ENCODE peak calls at places on chromosomes 5 and 9, in ten cellular contexts. One of them, this sample, is unnamed.

GRCh38 chr5:80466669-80467485 is 21.0 kb upstream of the FAM151B start:
- DNase-seq in IMR-90: peak; percentile 61
- DNase-seq in esophagus squamous epithelium: no peak
- DNase-seq in heart left ventricle: no peak
- DNase-seq in body of pancreas: no peak
- DNase-seq in ovary: no peak
- DNase-seq in stomach: no peak
- DNase-seq in tibial nerve: no peak
- DNase-seq in HCT116: no peak
- DNase-seq in breast epithelium: no peak
- DNase-seq in this sample: no peak

GRCh38 chr5:170338933-170339779 is 41.6 kb upstream of the LCP2 start:
- DNase-seq in IMR-90: no peak
- DNase-seq in esophagus squamous epithelium: no peak
- DNase-seq in heart left ventricle: no peak
- DNase-seq in body of pancreas: no peak
- DNase-seq in ovary: no peak
- DNase-seq in stomach: peak; percentile 43
- DNase-seq in tibial nerve: no peak
- DNase-seq in HCT116: peak; percentile 13
- DNase-seq in breast epithelium: no peak
- DNase-seq in this sample: no peak

GRCh38 chr9:19028835-19029451 is 4.1 kb downstream of the SAXO1 start:
- DNase-seq in IMR-90: peak; percentile 75
- DNase-seq in esophagus squamous epithelium: no peak
- DNase-seq in heart left ventricle: no peak
- DNase-seq in body of pancreas: peak; percentile 33
- DNase-seq in ovary: no peak
- DNase-seq in stomach: peak; percentile 41
- DNase-seq in tibial nerve: no peak
- DNase-seq in HCT116: peak; percentile 52
- DNase-seq in breast epithelium: no peak
- DNase-seq in this sample: no peak

GRCh38 chr5:53419247-53419646 is 61.2 kb upstream of the FST start:
- DNase-seq in IMR-90: peak; percentile 93
- DNase-seq in esophagus squamous epithelium: no peak
- DNase-seq in heart left ventricle: no peak
- DNase-seq in body of pancreas: no peak
- DNase-seq in ovary: no peak
- DNase-seq in stomach: no peak
- DNase-seq in tibial nerve: no peak
- DNase-seq in HCT116: no peak
- DNase-seq in breast epithelium: no peak
- DNase-seq in this sample: no peak

GRCh38 chr5:174205939-174206338 is 160.4 kb downstream of the NSG2 start:
- DNase-seq in IMR-90: no peak
- DNase-seq in esophagus squamous epithelium: no peak
- DNase-seq in heart left ventricle: no peak
- DNase-seq in body of pancreas: no peak
- DNase-seq in ovary: no peak
- DNase-seq in stomach: no peak
- DNase-seq in tibial nerve: no peak
- DNase-seq in HCT116: no peak
- DNase-seq in breast epithelium: no peak
- DNase-seq in this sample: no peak

GRCh38 chr9:137317021-137317978 is 15.2 kb upstream of the NRARP start:
- DNase-seq in IMR-90: no peak
- DNase-seq in esophagus squamous epithelium: no peak
- DNase-seq in heart left ventricle: no peak
- DNase-seq in body of pancreas: no peak
- DNase-seq in ovary: no peak
- DNase-seq in stomach: peak; percentile 19
- DNase-seq in tibial nerve: no peak
- DNase-seq in HCT116: no peak
- DNase-seq in breast epithelium: no peak
- DNase-seq in this sample: no peak

GRCh38 chr5:76960004-76960625 is 7.3 kb downstream of the CRHBP start:
- DNase-seq in IMR-90: no peak
- DNase-seq in esophagus squamous epithelium: no peak
- DNase-seq in heart left ventricle: no peak
- DNase-seq in body of pancreas: no peak
- DNase-seq in ovary: no peak
- DNase-seq in stomach: no peak
- DNase-seq in tibial nerve: no peak
- DNase-seq in HCT116: no peak
- DNase-seq in breast epithelium: no peak
- DNase-seq in this sample: no peak

GRCh38 chr5:137994556-137994955 is 38.3 kb downstream of the FAM13B start:
- DNase-seq in IMR-90: no peak
- DNase-seq in esophagus squamous epithelium: no peak
- DNase-seq in heart left ventricle: no peak
- DNase-seq in body of pancreas: no peak
- DNase-seq in ovary: no peak
- DNase-seq in stomach: no peak
- DNase-seq in tibial nerve: no peak
- DNase-seq in HCT116: no peak
- DNase-seq in breast epithelium: no peak
- DNase-seq in this sample: no peak

GRCh38 chr9:96085536-96086143 is 210.1 kb downstream of the ERCC6L2 start:
- DNase-seq in IMR-90: no peak
- DNase-seq in esophagus squamous epithelium: no peak
- DNase-seq in heart left ventricle: no peak
- DNase-seq in body of pancreas: no peak
- DNase-seq in ovary: no peak
- DNase-seq in stomach: no peak
- DNase-seq in tibial nerve: no peak
- DNase-seq in HCT116: no peak
- DNase-seq in breast epithelium: no peak
- DNase-seq in this sample: no peak

GRCh38 chr5:60677831-60678664 is 21.9 kb downstream of the DEPDC1B start:
- DNase-seq in IMR-90: peak; percentile 58
- DNase-seq in esophagus squamous epithelium: no peak
- DNase-seq in heart left ventricle: no peak
- DNase-seq in body of pancreas: no peak
- DNase-seq in ovary: no peak
- DNase-seq in stomach: peak; percentile 37
- DNase-seq in tibial nerve: no peak
- DNase-seq in HCT116: no peak
- DNase-seq in breast epithelium: no peak
- DNase-seq in this sample: no peak

GRCh38 chr9:31188496-31188895 is 1195.9 kb upstream of the ACO1 start:
- DNase-seq in IMR-90: no peak
- DNase-seq in esophagus squamous epithelium: no peak
- DNase-seq in heart left ventricle: no peak
- DNase-seq in body of pancreas: no peak
- DNase-seq in ovary: no peak
- DNase-seq in stomach: no peak
- DNase-seq in tibial nerve: no peak
- DNase-seq in HCT116: no peak
- DNase-seq in breast epithelium: no peak
- DNase-seq in this sample: no peak

GRCh38 chr9:89377411-89377810 is 59.1 kb downstream of the SECISBP2 start:
- DNase-seq in IMR-90: no peak
- DNase-seq in esophagus squamous epithelium: no peak
- DNase-seq in heart left ventricle: no peak
- DNase-seq in body of pancreas: no peak
- DNase-seq in ovary: no peak
- DNase-seq in stomach: no peak
- DNase-seq in tibial nerve: no peak
- DNase-seq in HCT116: no peak
- DNase-seq in breast epithelium: no peak
- DNase-seq in this sample: no peak

GRCh38 chr5:10452768-10453331 is 11.2 kb downstream of the ROPN1L start:
- DNase-seq in IMR-90: peak; percentile 95
- DNase-seq in esophagus squamous epithelium: no peak
- DNase-seq in heart left ventricle: no peak
- DNase-seq in body of pancreas: no peak
- DNase-seq in ovary: no peak
- DNase-seq in stomach: no peak
- DNase-seq in tibial nerve: no peak
- DNase-seq in HCT116: peak; percentile 70
- DNase-seq in breast epithelium: no peak
- DNase-seq in this sample: no peak

GRCh38 chr5:154899107-154899816 is 38.7 kb downstream of the GEMIN5 start:
- DNase-seq in IMR-90: no peak
- DNase-seq in esophagus squamous epithelium: no peak
- DNase-seq in heart left ventricle: no peak
- DNase-seq in body of pancreas: no peak
- DNase-seq in ovary: no peak
- DNase-seq in stomach: no peak
- DNase-seq in tibial nerve: no peak
- DNase-seq in HCT116: no peak
- DNase-seq in breast epithelium: no peak
- DNase-seq in this sample: no peak

GRCh38 chr5:86570427-86571083 is 47.2 kb upstream of the COX7C start:
- DNase-seq in IMR-90: no peak
- DNase-seq in esophagus squamous epithelium: no peak
- DNase-seq in heart left ventricle: no peak
- DNase-seq in body of pancreas: no peak
- DNase-seq in ovary: no peak
- DNase-seq in stomach: no peak
- DNase-seq in tibial nerve: no peak
- DNase-seq in HCT116: no peak
- DNase-seq in breast epithelium: no peak
- DNase-seq in this sample: no peak

GRCh38 chr5:172872997-172873491 is 39.0 kb downstream of the ERGIC1 start:
- DNase-seq in IMR-90: peak; percentile 64
- DNase-seq in esophagus squamous epithelium: no peak
- DNase-seq in heart left ventricle: peak; percentile 88
- DNase-seq in body of pancreas: peak; percentile 50
- DNase-seq in ovary: peak; percentile 98
- DNase-seq in stomach: no peak
- DNase-seq in tibial nerve: no peak
- DNase-seq in HCT116: no peak
- DNase-seq in breast epithelium: peak; percentile 66
- DNase-seq in this sample: no peak
- H3K27ac ChIP-seq in IMR-90: peak overlapping the region; percentile 86
- H3K27ac ChIP-seq in esophagus squamous epithelium: peak overlapping the region; percentile 94
- H3K27ac ChIP-seq in heart left ventricle: peak overlapping the region; percentile 96
- H3K27ac ChIP-seq in body of pancreas: peak overlapping the region; percentile 40
- H3K27ac ChIP-seq in ovary: peak overlapping the region; percentile 76
- H3K27ac ChIP-seq in stomach: peak overlapping the region; percentile 98
- H3K27ac ChIP-seq in tibial nerve: peak overlapping the region; percentile 94
- H3K27ac ChIP-seq in HCT116: no peak overlapping the region
- H3K27ac ChIP-seq in breast epithelium: peak overlapping the region; percentile 93
- H3K27ac ChIP-seq in this sample: peak overlapping the region; percentile 97

GRCh38 chr9:120928720-120929389 is 2.3 kb upstream of the TRAF1 start:
- DNase-seq in IMR-90: no peak
- DNase-seq in esophagus squamous epithelium: peak; percentile 14
- DNase-seq in heart left ventricle: peak; percentile 92
- DNase-seq in body of pancreas: peak; percentile 81
- DNase-seq in ovary: peak; percentile 79
- DNase-seq in stomach: peak; percentile 83
- DNase-seq in tibial nerve: peak; percentile 59
- DNase-seq in HCT116: no peak
- DNase-seq in breast epithelium: peak; percentile 53
- DNase-seq in this sample: no peak
- TF ChIP-seq POLR2A in IMR-90: no peak
- TF ChIP-seq POLR2A in esophagus squamous epithelium: no peak
- TF ChIP-seq POLR2A in heart left ventricle: peak; percentile 5
- TF ChIP-seq POLR2A in body of pancreas: peak; percentile 87
- TF ChIP-seq POLR2A in ovary: peak; percentile 34
- TF ChIP-seq POLR2A in stomach: no peak
- TF ChIP-seq POLR2A in tibial nerve: no peak
- TF ChIP-seq POLR2A in HCT116: no peak
- TF ChIP-seq POLR2A in breast epithelium: no peak
- TF ChIP-seq POLR2A in this sample: no peak

GRCh38 chr5:176716320-176716719 is 69.0 kb downstream of the TSPAN17 start:
- DNase-seq in IMR-90: peak; percentile 77
- DNase-seq in esophagus squamous epithelium: no peak
- DNase-seq in heart left ventricle: no peak
- DNase-seq in body of pancreas: no peak
- DNase-seq in ovary: no peak
- DNase-seq in stomach: no peak
- DNase-seq in tibial nerve: no peak
- DNase-seq in HCT116: peak; percentile 15
- DNase-seq in breast epithelium: no peak
- DNase-seq in this sample: no peak

GRCh38 chr5:176713409-176713808 is 66.1 kb downstream of the TSPAN17 start:
- DNase-seq in IMR-90: no peak
- DNase-seq in esophagus squamous epithelium: no peak
- DNase-seq in heart left ventricle: no peak
- DNase-seq in body of pancreas: no peak
- DNase-seq in ovary: no peak
- DNase-seq in stomach: no peak
- DNase-seq in tibial nerve: no peak
- DNase-seq in HCT116: no peak
- DNase-seq in breast epithelium: no peak
- DNase-seq in this sample: no peak

GRCh38 chr5:176714067-176714466 is 66.8 kb downstream of the TSPAN17 start:
- DNase-seq in IMR-90: no peak
- DNase-seq in esophagus squamous epithelium: no peak
- DNase-seq in heart left ventricle: no peak
- DNase-seq in body of pancreas: no peak
- DNase-seq in ovary: no peak
- DNase-seq in stomach: no peak
- DNase-seq in tibial nerve: no peak
- DNase-seq in HCT116: no peak
- DNase-seq in breast epithelium: no peak
- DNase-seq in this sample: no peak

GRCh38 chr5:176712546-176713297 is 65.4 kb downstream of the TSPAN17 start:
- DNase-seq in IMR-90: no peak
- DNase-seq in esophagus squamous epithelium: no peak
- DNase-seq in heart left ventricle: no peak
- DNase-seq in body of pancreas: no peak
- DNase-seq in ovary: no peak
- DNase-seq in stomach: no peak
- DNase-seq in tibial nerve: no peak
- DNase-seq in HCT116: no peak
- DNase-seq in breast epithelium: no peak
- DNase-seq in this sample: no peak

DNA sequence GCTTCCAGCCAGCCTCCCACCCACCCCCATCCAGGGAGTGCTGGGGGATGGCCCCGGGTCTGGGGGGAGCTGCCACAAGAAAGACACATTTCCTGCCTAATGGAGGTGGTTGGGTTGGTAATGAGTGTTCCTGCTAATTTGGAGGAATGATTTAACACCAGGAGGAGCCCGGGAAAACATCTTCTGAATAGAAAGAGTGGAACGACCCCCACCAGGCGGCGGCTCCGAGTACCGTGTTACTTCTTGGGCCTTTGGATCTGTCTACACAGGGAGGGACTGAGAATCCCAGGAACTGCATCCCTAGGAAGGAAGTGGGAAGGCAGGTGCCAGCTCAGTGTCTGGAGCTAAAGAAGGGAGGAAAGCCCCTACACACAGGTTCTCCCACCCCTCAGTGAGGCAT is 64.6 kb downstream of the TSPAN17 start:
- DNase-seq in IMR-90: no peak
- DNase-seq in esophagus squamous epithelium: no peak
- DNase-seq in heart left ventricle: no peak
- DNase-seq in body of pancreas: no peak
- DNase-seq in ovary: no peak
- DNase-seq in stomach: no peak
- DNase-seq in tibial nerve: no peak
- DNase-seq in HCT116: no peak
- DNase-seq in breast epithelium: no peak
- DNase-seq in this sample: no peak
- H3K27me3 ChIP-seq in IMR-90: peaks cover 57% of the 10 kb centered on the region
- H3K27me3 ChIP-seq in esophagus squamous epithelium: peaks cover 9% of the 10 kb centered on the region
- H3K27me3 ChIP-seq in heart left ventricle: peaks cover 13% of the 10 kb centered on the region
- H3K27me3 ChIP-seq in body of pancreas: no peaks in the 10 kb centered on the region
- H3K27me3 ChIP-seq in ovary: no peaks in the 10 kb centered on the region
- H3K27me3 ChIP-seq in stomach: peaks cover 28% of the 10 kb centered on the region
- H3K27me3 ChIP-seq in tibial nerve: no peaks in the 10 kb centered on the region
- H3K27me3 ChIP-seq in HCT116: no peaks in the 10 kb centered on the region
- H3K27me3 ChIP-seq in breast epithelium: no peaks in the 10 kb centered on the region
- H3K27me3 ChIP-seq in this sample: no peaks in the 10 kb centered on the region

GRCh38 chr9:117718085-117718484 is 13.9 kb downstream of the TLR4 start:
- DNase-seq in IMR-90: no peak
- DNase-seq in esophagus squamous epithelium: no peak
- DNase-seq in heart left ventricle: no peak
- DNase-seq in body of pancreas: no peak
- DNase-seq in ovary: no peak
- DNase-seq in stomach: no peak
- DNase-seq in tibial nerve: no peak
- DNase-seq in HCT116: no peak
- DNase-seq in breast epithelium: no peak
- DNase-seq in this sample: no peak
- H3K27ac ChIP-seq in IMR-90: no peak overlapping the region
- H3K27ac ChIP-seq in esophagus squamous epithelium: no peak overlapping the region
- H3K27ac ChIP-seq in heart left ventricle: no peak overlapping the region
- H3K27ac ChIP-seq in body of pancreas: no peak overlapping the region
- H3K27ac ChIP-seq in ovary: no peak overlapping the region
- H3K27ac ChIP-seq in stomach: no peak overlapping the region
- H3K27ac ChIP-seq in tibial nerve: no peak overlapping the region
- H3K27ac ChIP-seq in HCT116: no peak overlapping the region
- H3K27ac ChIP-seq in breast epithelium: no peak overlapping the region
- H3K27ac ChIP-seq in this sample: no peak overlapping the region